ENCODE peak calls at places on chromosome 3, in six cellular contexts. Z is cardiac fibroblast, H is GM10248, T is GM06990, Q is dorsolateral prefrontal cortex, E is cardiac muscle cell. U is an unnamed sample.

GRCh38 chr3:98914210-98915080 is 12.9 kb upstream of the DCBLD2 start:
- DNase-seq in Z (peak; percentile 68), H (no peak), T (no peak), Q (no peak), E (no peak), U (no peak)

GRCh38 chr3:44106761-44107160 is 134.9 kb upstream of the TOPAZ1 start:
- DNase-seq in Z (no peak), H (no peak), T (no peak), Q (no peak), E (no peak), U (no peak)

GRCh38 chr3:15399970-15400369 is 27.4 kb downstream of the METTL6 start:
- DNase-seq in Z (no peak), H (no peak), T (no peak), Q (no peak), E (no peak), U (no peak)

GRCh38 chr3:42850263-42850662 is 25.4 kb downstream of the CYP8B1 start:
- DNase-seq in Z (no peak), H (no peak), T (no peak), Q (no peak), E (no peak), U (no peak)

GRCh38 chr3:99776516-99777209 is 41.0 kb upstream of the CMSS1 start:
- DNase-seq in Z (no peak), H (no peak), T (no peak), Q (no peak), E (no peak), U (no peak)

GRCh38 chr3:174614046-174614445 is 245.1 kb upstream of the NAALADL2 start:
- DNase-seq in Z (peak; percentile 13), H (no peak), T (no peak), Q (no peak), E (no peak), U (no peak)

GRCh38 chr3:29164825-29165224 is 116.0 kb upstream of the RBMS3 start:
- DNase-seq in Z (no peak), H (no peak), T (no peak), Q (no peak), E (no peak), U (no peak)

GRCh38 chr3:182349951-182350350 is 443.4 kb upstream of the ATP11B start:
- DNase-seq in Z (no peak), H (no peak), T (no peak), Q (no peak), E (no peak), U (no peak)

GRCh38 chr3:112053229-112053628 is 18.7 kb downstream of the TMPRSS7 start:
- DNase-seq in Z (no peak), H (no peak), T (no peak), Q (no peak), E (no peak), U (no peak)

GRCh38 chr3:120432105-120432860 is 18.5 kb downstream of the FSTL1 start:
- DNase-seq in Z (peak; percentile 85), H (no peak), T (no peak), Q (no peak), E (no peak), U (no peak)

GRCh38 chr3:58434990-58435389 is 1.4 kb upstream of the PDHB start:
- DNase-seq in Z (peak; percentile 63), H (no peak), T (no peak), Q (no peak), E (peak; percentile 56), U (no peak)

DNA sequence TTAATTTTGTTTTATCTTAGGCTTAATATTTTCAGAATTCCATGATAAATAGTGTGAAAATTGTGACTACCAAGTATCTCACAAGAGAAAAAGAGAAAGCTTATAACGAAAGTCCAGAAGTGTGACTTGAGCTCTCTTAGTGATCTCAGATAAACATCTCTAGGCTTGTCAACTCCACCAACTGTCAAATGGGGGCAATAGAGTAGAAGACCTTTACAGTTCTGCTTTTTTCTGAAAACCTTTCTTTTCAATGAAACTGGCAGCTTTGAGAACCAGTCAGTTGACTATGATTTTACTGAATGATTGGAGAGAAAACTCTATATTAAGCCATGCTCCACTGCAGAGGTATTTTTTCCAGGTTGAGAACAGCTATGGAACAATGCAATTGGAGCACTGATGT is 119.2 kb upstream of the TP63 start:
- DNase-seq in Z (no peak), H (peak; percentile 35), T (no peak), Q (no peak), E (no peak), U (no peak)
- TF ChIP-seq CTCF in Z (no peak), H (peak; percentile 14), T (peak; percentile 44), Q (no peak), E (no peak), U (no peak)

DNA sequence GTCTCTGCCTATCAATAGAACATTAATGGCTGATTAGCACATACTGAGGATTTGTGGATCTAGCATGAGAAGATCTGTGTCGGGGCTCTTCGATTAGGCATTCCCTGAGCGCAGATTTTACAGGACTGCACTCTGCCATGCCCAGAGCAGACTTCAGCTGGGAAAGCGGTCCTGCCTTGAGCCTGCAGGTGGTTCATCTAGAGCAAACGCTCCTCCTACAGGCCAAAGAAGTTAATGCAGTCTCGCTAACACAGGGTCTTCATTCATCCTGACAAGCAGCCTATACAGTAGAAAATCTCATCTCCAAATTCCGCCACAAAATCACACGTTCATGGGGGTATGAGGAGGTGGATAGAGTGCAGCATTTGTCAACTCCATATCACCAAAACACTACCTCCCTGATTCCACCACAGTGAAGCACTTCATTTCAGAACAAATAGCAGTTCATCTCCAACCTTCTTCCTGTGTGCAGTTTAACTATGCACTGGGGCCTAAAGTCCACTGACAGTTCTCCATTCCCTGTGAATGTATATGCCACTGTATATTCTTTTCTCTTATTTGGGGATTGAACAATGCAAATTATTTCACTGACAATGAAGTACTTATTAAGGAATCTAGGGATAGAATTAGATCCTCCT is 405.8 kb downstream of the IGSF11 start:
- DNase-seq in Z (peak; percentile 60), H (peak; percentile 56), T (peak; percentile 29), Q (peak; percentile 71), E (peak; percentile 86), U (peak; percentile 67)
- TF ChIP-seq CTCF in Z (peak; percentile 74), H (peak; percentile 75), T (peak; percentile 89), Q (peak; percentile 84), E (peak; percentile 70), U (peak; percentile 83)

GRCh38 chr3:159828542-159828943 is 160.1 kb upstream of the IL12A start:
- DNase-seq in Z (peak; percentile 78), H (peak; percentile 47), T (no peak), Q (no peak), E (peak; percentile 76), U (peak; percentile 64)
- TF ChIP-seq CTCF in Z (peak; percentile 36), H (peak; percentile 38), T (peak; percentile 48), Q (peak; percentile 69), E (peak; percentile 54), U (peak; percentile 68)

GRCh38 chr3:106813742-106814141 is 563.5 kb upstream of the CCDC54 start:
- DNase-seq in Z (no peak), H (no peak), T (no peak), Q (no peak), E (no peak), U (no peak)
- TF ChIP-seq CTCF in Z (no peak), H (no peak), T (no peak), Q (no peak), E (no peak), U (no peak)

DNA sequence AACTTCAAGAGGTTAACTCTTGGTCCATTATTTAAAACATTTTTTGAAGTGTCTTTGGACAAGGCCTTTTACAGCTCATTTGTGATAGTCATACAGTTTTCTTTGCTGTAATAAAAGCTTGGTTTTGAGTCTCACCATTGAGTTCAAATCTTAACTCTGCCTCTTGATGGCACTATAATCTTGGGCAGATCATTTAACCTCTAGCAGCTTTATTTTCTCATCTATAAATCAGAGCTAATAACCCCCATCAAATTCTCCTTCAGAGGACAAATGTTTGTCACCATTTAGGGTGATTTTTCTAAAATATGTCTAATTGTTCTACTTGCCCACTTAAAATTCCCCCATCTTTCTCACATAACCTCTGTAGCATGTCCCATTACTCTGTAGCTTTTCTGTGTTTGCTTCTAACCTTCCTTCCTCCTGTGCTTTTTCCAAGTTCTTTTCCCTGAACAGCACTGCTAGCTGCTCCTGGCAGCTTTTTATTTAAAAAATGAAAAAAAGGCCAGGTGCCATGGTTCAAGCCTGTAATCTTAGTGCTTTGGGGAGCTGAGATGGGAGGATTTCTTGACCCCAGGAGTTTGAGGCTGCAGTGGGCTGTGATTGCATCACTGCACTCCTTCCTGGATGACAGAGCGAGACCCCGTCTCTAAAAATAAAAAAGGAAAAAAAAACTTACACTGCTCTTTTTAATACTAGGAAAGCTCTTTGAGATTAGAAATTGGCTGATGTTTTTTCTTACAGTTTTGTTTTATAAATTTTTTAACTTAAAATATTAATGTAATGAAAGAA is 28.5 kb downstream of the UBE2E1 start:
- DNase-seq in Z (peak; percentile 36), H (no peak), T (no peak), Q (no peak), E (no peak), U (no peak)
- TF ChIP-seq CTCF in Z (peak; percentile 12), H (peak; percentile 36), T (peak; percentile 24), Q (peak; percentile 37), E (no peak), U (peak; percentile 26)

GRCh38 chr3:31753050-31753425 is 220.3 kb downstream of the STT3B start:
- DNase-seq in Z (no peak), H (no peak), T (no peak), Q (no peak), E (no peak), U (no peak)

GRCh38 chr3:31754575-31755278 is 222.0 kb downstream of the STT3B start:
- DNase-seq in Z (no peak), H (no peak), T (peak; percentile 39), Q (no peak), E (no peak), U (peak; percentile 88)

GRCh38 chr3:31758342-31758741 is 222.7 kb downstream of the OSBPL10 start:
- DNase-seq in Z (no peak), H (no peak), T (no peak), Q (no peak), E (no peak), U (no peak)

GRCh38 chr3:31752305-31753049 is 219.8 kb downstream of the STT3B start:
- DNase-seq in Z (no peak), H (no peak), T (no peak), Q (no peak), E (no peak), U (no peak)

GRCh38 chr3:31755911-31756658 is 223.4 kb downstream of the STT3B start:
- DNase-seq in Z (no peak), H (no peak), T (no peak), Q (no peak), E (no peak), U (no peak)
- TF ChIP-seq CTCF in Z (no peak), H (no peak), T (no peak), Q (no peak), E (no peak), U (no peak)